ENCODE peak calls at places on chromosomes 2 and 18, in six cellular contexts. M is brain microvascular endothelial cell, Q is HepG2, R is upper lobe of right lung, S is A549, T is sigmoid colon. G is an unnamed sample.

GRCh38 chr2:42096869-42097591 is 49.2 kb downstream of the PKDCC start:
- DNase-seq in Q (no peak), M (no peak), S (no peak), T (no peak), R (no peak), G (no peak)

GRCh38 chr2:156589381-156590079 is 153.4 kb downstream of the GPD2 start:
- DNase-seq in R (no peak), Q (peak), T (no peak), S (peak), M (peak), G (no peak)

GRCh38 chr2:119230630-119231185 is 7.1 kb downstream of the STEAP3 start:
- DNase-seq in M (peak), R (no peak), S (no peak), T (no peak), Q (no peak), G (no peak)

GRCh38 chr2:86033751-86034680 is 71.7 kb downstream of the POLR1A start:
- DNase-seq in T (no peak), M (no peak), R (no peak), Q (no peak), S (no peak), G (no peak)

GRCh38 chr2:16114836-16115235 is 174.5 kb downstream of the MYCN start:
- DNase-seq in M (no peak), R (no peak), T (no peak), Q (peak), S (no peak), G (no peak)

GRCh38 chr2:120847700-120848321 is 112.1 kb downstream of the GLI2 start:
- DNase-seq in M (no peak), Q (no peak), S (no peak), R (peak), T (peak), G (no peak)

GRCh38 chr2:233329489-233330135 is 22.0 kb downstream of the SAG start:
- DNase-seq in Q (no peak), S (no peak), M (peak), R (no peak), T (no peak), G (no peak)

GRCh38 chr2:86809481-86810121 is 18.9 kb upstream of the CD8A start:
- DNase-seq in Q (no peak), R (no peak), M (no peak), S (no peak), T (no peak), G (no peak)

GRCh38 chr2:170361359-170361936 is 183.5 kb downstream of the MYO3B start:
- DNase-seq in Q (peak), M (peak), S (peak), T (no peak), R (no peak), G (no peak)

GRCh38 chr2:157443795-157444642 is at the start of gene CYTIP:
- DNase-seq in M (no peak), T (no peak), Q (no peak), S (no peak), R (peak), G (no peak)

GRCh38 chr18:58942486-58942885 is 77.8 kb downstream of the ZNF532 start:
- DNase-seq in M (no peak), Q (no peak), T (no peak), S (no peak), R (no peak), G (no peak)

GRCh38 chr2:162245737-162246136 is 2.5 kb upstream of the FAP start:
- DNase-seq in Q (no peak), S (no peak), R (no peak), T (no peak), M (peak), G (no peak)

GRCh38 chr2:31049264-31049663 is 89.0 kb downstream of the GALNT14 start:
- DNase-seq in S (no peak), Q (no peak), M (no peak), R (no peak), T (no peak), G (no peak)

GRCh38 chr18:6960124-6960523 is 157.5 kb downstream of the LAMA1 start:
- DNase-seq in S (no peak), T (no peak), Q (no peak), M (no peak), R (no peak), G (no peak)

GRCh38 chr2:213609570-213610170 is 325.4 kb downstream of the SPAG16 start:
- DNase-seq in T (no peak), S (no peak), R (no peak), Q (no peak), M (no peak), G (no peak)

GRCh38 chr18:25399554-25399953 is 47.6 kb upstream of the ZNF521 start:
- DNase-seq in R (no peak), T (no peak), M (no peak), S (no peak), Q (no peak), G (no peak)

GRCh38 chr2:219548990-219549389 is 5.2 kb downstream of the TMEM198 start:
- DNase-seq in M (no peak), T (no peak), R (no peak), Q (no peak), S (no peak), G (no peak)

GRCh38 chr2:218998414-218999002 is 5.3 kb upstream of the CRYBA2 start:
- DNase-seq in R (no peak), Q (no peak), S (no peak), T (no peak), M (no peak), G (no peak)

GRCh38 chr2:80102026-80102425 is 202.5 kb downstream of the LRRTM1 start:
- DNase-seq in R (no peak), M (no peak), Q (no peak), S (no peak), T (no peak), G (no peak)

GRCh38 chr2:43356774-43357173 is 130.4 kb upstream of the ZFP36L2 start:
- DNase-seq in Q (no peak), S (no peak), R (no peak), M (no peak), T (no peak), G (no peak)

GRCh38 chr2:236196366-236196765 is 28.2 kb upstream of the GBX2 start:
- DNase-seq in S (no peak), M (no peak), T (peak), R (no peak), Q (no peak), G (no peak)

DNA sequence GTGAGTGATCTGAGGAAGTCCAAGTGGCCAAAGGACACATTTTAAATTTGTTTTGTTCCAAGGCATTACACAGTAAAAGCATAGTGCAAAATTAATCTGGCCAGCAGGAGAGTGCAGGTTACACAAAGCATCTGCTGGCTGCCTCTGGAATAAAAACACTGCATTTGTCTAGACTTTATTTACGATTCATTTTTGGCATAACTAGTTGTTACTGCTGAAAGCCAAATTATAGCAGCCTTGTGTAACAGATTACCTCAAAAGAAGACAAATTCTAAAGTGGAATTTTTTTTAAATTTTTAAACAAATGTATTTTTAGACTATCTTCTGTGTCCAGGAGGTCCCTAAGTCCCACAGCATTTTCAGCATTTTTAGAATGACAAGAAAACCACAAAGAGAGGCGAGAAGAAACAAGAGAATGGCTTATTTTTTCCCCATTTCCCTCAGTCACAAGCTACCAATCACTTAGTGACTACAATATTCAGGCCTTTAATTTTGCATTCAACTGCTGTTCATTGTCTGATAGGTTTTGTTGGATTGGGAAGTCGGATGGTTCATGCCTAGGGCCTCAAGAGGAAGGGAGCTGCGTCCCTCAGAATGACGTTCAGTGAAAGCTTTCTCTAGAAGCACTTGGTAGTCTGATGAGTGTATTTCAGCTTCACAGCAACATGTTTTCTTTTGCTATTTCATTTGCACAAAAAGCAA is 46.0 kb downstream of the TMEFF2 start:
- DNase-seq in M (peak), S (no peak), T (no peak), Q (no peak), R (no peak), G (no peak)
- TF ChIP-seq CTCF in M (peak), S (no peak), T (no peak), Q (no peak), R (no peak), G (peak)

GRCh38 chr2:221372156-221372870 is 199.8 kb downstream of the EPHA4 start:
- DNase-seq in Q (no peak), R (no peak), M (no peak), T (no peak), S (no peak), G (no peak)
- TF ChIP-seq CTCF in Q (no peak), R (no peak), M (peak), T (no peak), S (no peak), G (no peak)

DNA sequence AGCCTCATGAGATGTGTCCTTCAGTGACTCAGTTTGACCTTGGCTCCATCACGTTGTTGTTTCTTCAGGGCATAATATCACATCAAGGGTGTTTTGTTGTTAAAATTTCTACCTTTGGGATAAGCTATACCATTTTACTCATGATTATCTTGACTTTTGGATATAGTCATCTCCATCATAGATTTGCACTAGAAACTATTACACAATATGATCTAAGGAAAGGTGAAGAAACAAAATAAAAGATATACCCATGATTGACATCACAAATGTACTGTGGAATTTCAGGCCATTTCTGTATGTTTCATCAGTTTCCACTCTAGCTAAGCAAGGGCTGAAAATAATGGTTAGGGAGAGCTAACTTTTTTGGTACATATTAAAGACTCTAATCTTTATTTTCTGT is 24.7 kb upstream of the FAM171B start:
- DNase-seq in S (no peak), M (no peak), R (no peak), Q (no peak), T (no peak), G (no peak)
- TF ChIP-seq CTCF in S (no peak), M (no peak), R (no peak), Q (no peak), T (no peak), G (no peak)

DNA sequence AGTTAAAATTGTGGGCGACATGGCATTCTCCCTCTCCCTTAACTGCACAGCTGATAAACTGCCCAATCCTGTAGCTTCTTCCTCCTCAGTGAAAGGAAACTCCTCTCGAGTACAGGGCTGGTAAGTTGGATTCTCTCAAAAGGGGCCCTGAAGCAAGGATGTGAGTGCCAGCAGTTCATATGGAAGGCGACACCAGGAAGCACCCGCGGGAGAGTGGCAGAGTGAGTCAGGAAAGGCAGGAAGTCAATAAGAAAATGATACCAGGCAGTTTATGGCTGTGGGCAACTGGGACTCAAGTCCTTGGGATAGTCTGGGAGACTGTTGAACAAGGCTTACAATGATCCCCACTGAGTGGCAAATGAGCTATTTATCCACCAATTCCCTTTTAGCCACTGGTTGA is 34.8 kb downstream of the ABHD3 start:
- DNase-seq in T (no peak), S (no peak), M (no peak), R (no peak), Q (no peak), G (no peak)
- TF ChIP-seq CTCF in T (no peak), S (no peak), M (no peak), R (no peak), Q (no peak), G (no peak)

GRCh38 chr2:23578964-23579671 is 194.1 kb downstream of the KLHL29 start:
- DNase-seq in R (no peak), T (no peak), M (no peak), Q (no peak), S (no peak), G (no peak)
- TF ChIP-seq CTCF in R (no peak), T (no peak), M (no peak), Q (no peak), S (no peak), G (no peak)

GRCh38 chr18:49201464-49201863 is 250.7 kb upstream of the SMAD7 start:
- DNase-seq in M (no peak), S (no peak), T (no peak), Q (no peak), R (no peak), G (no peak)

GRCh38 chr18:49207373-49207772 is 253.1 kb downstream of the DYM start:
- DNase-seq in Q (no peak), S (no peak), T (no peak), R (no peak), M (peak), G (no peak)

DNA sequence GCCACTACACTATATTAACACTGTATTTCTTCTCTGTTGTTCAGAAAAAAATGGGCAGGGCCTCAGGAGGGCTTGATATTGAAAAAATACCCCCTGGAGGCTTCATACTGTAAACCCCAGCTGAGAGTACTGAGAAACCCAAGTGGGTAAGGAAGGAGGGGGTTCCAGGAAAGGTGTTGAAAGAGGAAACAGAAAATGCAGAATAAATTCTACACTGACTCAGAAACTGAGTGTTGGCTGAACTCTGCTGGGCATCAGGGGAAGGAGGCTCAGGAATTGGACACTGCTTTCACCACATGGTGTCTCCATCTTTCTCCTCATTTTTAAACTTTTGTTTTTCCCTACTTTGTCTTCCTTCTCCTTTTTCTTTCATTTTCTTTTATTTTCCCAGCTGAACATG is 253.7 kb downstream of the DYM start:
- DNase-seq in T (no peak), Q (no peak), R (no peak), M (no peak), S (no peak), G (no peak)
- TF ChIP-seq CTCF in T (no peak), Q (no peak), R (no peak), M (peak), S (no peak), G (no peak)

GRCh38 chr2:70498054-70498453 is 55.6 kb downstream of the TGFA start:
- DNase-seq in Q (peak), M (no peak), S (peak), R (no peak), T (no peak), G (no peak)
- TF ChIP-seq CTCF in Q (no peak), M (peak), S (peak), R (peak), T (no peak), G (no peak)

GRCh38 chr2:62014102-62014501 is 108.6 kb downstream of the COMMD1 start:
- DNase-seq in R (no peak), T (peak), Q (peak), S (no peak), M (peak), G (peak)
- TF ChIP-seq CTCF in R (peak), T (peak), Q (peak), S (no peak), M (peak), G (peak)

GRCh38 chr2:176561706-176562105 is 292.5 kb downstream of the MTX2 start:
- DNase-seq in Q (no peak), S (no peak), R (no peak), T (no peak), M (no peak), G (no peak)
- TF ChIP-seq CTCF in Q (no peak), S (no peak), R (no peak), T (no peak), M (no peak), G (no peak)

G was measured in thoracic aorta.